ENCODE peak calls at places on chromosomes 4 and X, in nine cellular contexts. A, N, Q, T, E, L, W, Y and J are unnamed samples. For H3K9me3, the result is how much of the 10 kb centered on the place peaks cover.

GRCh38 chrX:77427586-77427985 is 19.6 kb upstream of the FGF16 start:
- DNase-seq in A (no peak), N (no peak), Q (no peak), T (no peak), E (no peak), L (no peak), W (no peak), Y (no peak), J (no peak)

GRCh38 chr4:147860960-147861359 is 129.1 kb downstream of the ARHGAP10 start:
- DNase-seq in A (no peak), N (no peak), Q (no peak), T (no peak), E (no peak), L (no peak), W (no peak), Y (no peak), J (peak)

GRCh38 chr4:121216438-121216837 is 52.3 kb upstream of the TNIP3 start:
- DNase-seq in A (no peak), N (no peak), Q (no peak), T (no peak), E (no peak), L (no peak), W (no peak), Y (no peak), J (no peak)

GRCh38 chr4:185738038-185738552 is 73.9 kb downstream of the SORBS2 start:
- DNase-seq in A (no peak), N (no peak), Q (no peak), T (no peak), E (no peak), L (no peak), W (no peak), Y (no peak), J (no peak)

GRCh38 chr4:2042207-2042946 is 16.8 kb upstream of the NAT8L start:
- DNase-seq in A (peak), N (no peak), Q (no peak), T (peak), E (peak), L (no peak), W (no peak), Y (peak), J (peak)

GRCh38 chrX:96837808-96838207 is 45.9 kb upstream of the RPA4 start:
- DNase-seq in A (no peak), N (no peak), Q (no peak), T (no peak), E (no peak), L (no peak), W (peak), Y (no peak), J (no peak)

GRCh38 chrX:15436220-15436619 is 52.0 kb upstream of the VEGFD start:
- DNase-seq in A (no peak), N (no peak), Q (no peak), T (no peak), E (no peak), L (no peak), W (no peak), Y (no peak), J (no peak)

GRCh38 chr4:90198086-90198847 is 71.1 kb downstream of the CCSER1 start:
- DNase-seq in A (no peak), N (no peak), Q (no peak), T (no peak), E (no peak), L (no peak), W (peak), Y (no peak), J (no peak)

GRCh38 chr4:139391731-139392130 is 62.2 kb upstream of the RAB33B start:
- DNase-seq in A (no peak), N (no peak), Q (no peak), T (no peak), E (no peak), L (no peak), W (no peak), Y (no peak), J (no peak)

GRCh38 chr4:156598138-156598681 is 373.4 kb downstream of the PDGFC start:
- DNase-seq in A (peak), N (no peak), Q (peak), T (no peak), E (no peak), L (no peak), W (no peak), Y (no peak), J (peak)

GRCh38 chr4:3851211-3851610 is 85.0 kb downstream of the ADRA2C start:
- DNase-seq in A (no peak), N (no peak), Q (no peak), T (no peak), E (peak), L (no peak), W (peak), Y (no peak), J (no peak)

GRCh38 chrX:136961594-136962135 is 72.1 kb downstream of the GPR101 start:
- DNase-seq in A (no peak), N (no peak), Q (no peak), T (no peak), E (no peak), L (no peak), W (no peak), Y (no peak), J (no peak)

GRCh38 chr4:67713531-67714247 is 12.7 kb upstream of the UBA6 start:
- DNase-seq in A (no peak), N (peak), Q (no peak), T (peak), E (no peak), L (no peak), W (peak), Y (no peak), J (no peak)

GRCh38 chr4:90187148-90187884 is 60.1 kb downstream of the CCSER1 start:
- DNase-seq in A (no peak), N (no peak), Q (no peak), T (no peak), E (no peak), L (no peak), W (no peak), Y (no peak), J (no peak)

GRCh38 chr4:142656178-142656577 is 189.9 kb downstream of the INPP4B start:
- DNase-seq in A (peak), N (peak), Q (no peak), T (no peak), E (peak), L (no peak), W (peak), Y (no peak), J (no peak)

GRCh38 chrX:3066555-3066954 is 25.3 kb downstream of the ARSF start:
- DNase-seq in A (no peak), N (no peak), Q (no peak), T (no peak), E (peak), L (peak), W (peak), Y (peak), J (no peak)

GRCh38 chr4:139619644-139620043 is 46.0 kb upstream of the MGST2 start:
- DNase-seq in A (peak), N (peak), Q (no peak), T (no peak), E (peak), L (no peak), W (peak), Y (no peak), J (no peak)

GRCh38 chrX:149371984-149372383 is 133.1 kb downstream of the IDS start:
- DNase-seq in A (no peak), N (no peak), Q (no peak), T (no peak), E (no peak), L (no peak), W (no peak), Y (no peak), J (no peak)

GRCh38 chr4:3059090-3059428 is 15.3 kb downstream of the HTT-AS start:
- DNase-seq in A (no peak), N (no peak), Q (no peak), T (no peak), E (no peak), L (no peak), W (no peak), Y (no peak), J (no peak)

GRCh38 chr4:16717266-16717970 is 181.0 kb downstream of the LDB2 start:
- DNase-seq in A (no peak), N (no peak), Q (no peak), T (no peak), E (no peak), L (no peak), W (no peak), Y (no peak), J (no peak)

GRCh38 chr4:38781854-38782261 is 932 bp downstream of the TLR10 start:
- DNase-seq in A (no peak), N (no peak), Q (no peak), T (no peak), E (no peak), L (no peak), W (no peak), Y (no peak), J (no peak)

GRCh38 chr4:41160010-41160789 is 54.1 kb downstream of the APBB2 start:
- DNase-seq in A (no peak), N (peak), Q (no peak), T (no peak), E (no peak), L (no peak), W (peak), Y (no peak), J (no peak)

GRCh38 chr4:102404551-102404969 is 59.3 kb upstream of the SLC39A8 start:
- DNase-seq in A (no peak), N (no peak), Q (no peak), T (no peak), E (peak), L (no peak), W (no peak), Y (no peak), J (no peak)

GRCh38 chr4:111362891-111363290 is 740.0 kb upstream of the PITX2 start:
- DNase-seq in A (no peak), N (no peak), Q (no peak), T (no peak), E (peak), L (no peak), W (no peak), Y (no peak), J (no peak)

DNA sequence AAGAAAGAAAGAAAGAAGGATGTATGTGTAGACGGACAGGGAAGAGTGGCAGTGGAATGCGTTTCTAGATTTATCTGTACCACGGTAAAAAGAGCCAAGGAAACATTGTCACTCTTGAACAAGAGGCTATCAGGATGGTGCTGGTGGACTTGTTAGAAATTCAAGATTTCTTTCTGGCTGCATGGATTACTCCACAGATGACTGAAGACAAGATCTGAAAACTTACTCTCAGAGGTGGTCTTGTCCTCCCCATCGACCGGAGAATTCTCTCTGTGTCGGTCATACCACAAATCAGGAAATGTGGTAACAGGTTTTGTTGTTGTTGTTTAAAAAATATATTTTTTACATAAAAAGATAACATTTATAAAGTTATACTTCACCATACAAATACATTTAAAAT is 11.8 kb downstream of the DSPP start:
- DNase-seq in A (no peak), N (no peak), Q (no peak), T (no peak), E (no peak), L (no peak), W (no peak), Y (no peak), J (no peak)
- H3K4me3 ChIP-seq in A (no peak), N (no peak), Q (no peak), T (no peak), E (no peak), L (no peak), W (no peak), Y (no peak), J (no peak)

GRCh38 chr4:84672177-84672576 is 89.2 kb downstream of the CDS1 start:
- DNase-seq in A (no peak), N (no peak), Q (no peak), T (no peak), E (no peak), L (no peak), W (no peak), Y (no peak), J (no peak)

GRCh38 chr4:84677995-84678394 is 95.1 kb downstream of the CDS1 start:
- DNase-seq in A (no peak), N (no peak), Q (no peak), T (no peak), E (no peak), L (no peak), W (no peak), Y (no peak), J (no peak)

GRCh38 chr4:84669201-84669600 is 86.3 kb downstream of the CDS1 start:
- DNase-seq in A (no peak), N (no peak), Q (no peak), T (no peak), E (no peak), L (no peak), W (no peak), Y (no peak), J (no peak)

GRCh38 chr4:84677093-84677492 is 94.2 kb downstream of the CDS1 start:
- DNase-seq in A (peak), N (no peak), Q (no peak), T (no peak), E (no peak), L (no peak), W (no peak), Y (no peak), J (no peak)

DNA sequence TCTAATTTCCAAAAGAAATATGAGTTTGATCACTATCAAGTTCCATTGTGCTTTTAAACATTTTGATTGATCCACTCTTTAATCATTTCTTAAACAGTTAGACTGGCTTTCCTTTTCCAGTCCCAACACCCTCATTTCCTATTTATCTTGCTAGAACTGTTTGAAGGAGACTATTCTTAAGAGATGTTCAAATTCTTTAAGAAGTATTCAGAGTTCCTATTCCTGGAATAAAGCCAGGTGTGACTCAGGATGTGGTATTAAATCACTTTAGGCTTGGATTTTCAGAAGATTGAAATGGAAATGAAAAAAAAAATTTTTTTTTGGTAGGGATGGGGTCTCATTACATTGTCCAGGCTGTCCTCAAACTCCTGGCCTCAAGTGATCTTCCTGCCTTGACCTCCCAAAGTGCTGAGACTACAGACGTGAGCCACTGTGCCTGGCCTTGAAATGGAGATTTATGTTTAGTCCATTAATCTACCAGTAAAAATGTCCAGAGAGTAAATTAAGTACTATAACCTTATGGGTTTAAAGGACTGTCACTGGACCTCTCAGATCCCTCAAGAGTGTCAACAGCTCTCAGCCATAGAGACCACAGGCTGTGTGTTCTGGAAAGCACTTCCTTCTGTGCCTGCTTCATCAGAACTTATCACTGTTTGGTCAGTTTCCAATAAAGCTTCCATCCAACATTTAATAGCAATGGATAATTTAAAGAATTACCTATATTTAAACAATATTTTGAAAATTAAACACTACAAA is 90.7 kb downstream of the CDS1 start:
- DNase-seq in A (no peak), N (peak), Q (no peak), T (no peak), E (no peak), L (no peak), W (peak), Y (no peak), J (no peak)
- H3K27ac ChIP-seq in A (no peak), N (no peak), Q (no peak), T (no peak), E (no peak), L (no peak), W (peak), Y (no peak), J (no peak)

GRCh38 chrX:47413179-47413594 is 42.8 kb downstream of the ZNF157 start:
- DNase-seq in A (no peak), N (no peak), Q (no peak), T (no peak), E (no peak), L (no peak), W (no peak), Y (no peak), J (no peak)
- H3K9me3 ChIP-seq in A (under half), N (under half), Q (under half), T (under half), E (under half), L (under half), W (under half), Y (under half), J (under half)

GRCh38 chrX:138710866-138711331 is 618 bp downstream of the FGF13 start:
- DNase-seq in A (peak), N (no peak), Q (no peak), T (no peak), E (peak), L (peak), W (no peak), Y (peak), J (peak)
- H3K4me3 ChIP-seq in A (peak), N (peak), Q (peak), T (no peak), E (peak), L (peak), W (no peak), Y (peak), J (peak)

DNA sequence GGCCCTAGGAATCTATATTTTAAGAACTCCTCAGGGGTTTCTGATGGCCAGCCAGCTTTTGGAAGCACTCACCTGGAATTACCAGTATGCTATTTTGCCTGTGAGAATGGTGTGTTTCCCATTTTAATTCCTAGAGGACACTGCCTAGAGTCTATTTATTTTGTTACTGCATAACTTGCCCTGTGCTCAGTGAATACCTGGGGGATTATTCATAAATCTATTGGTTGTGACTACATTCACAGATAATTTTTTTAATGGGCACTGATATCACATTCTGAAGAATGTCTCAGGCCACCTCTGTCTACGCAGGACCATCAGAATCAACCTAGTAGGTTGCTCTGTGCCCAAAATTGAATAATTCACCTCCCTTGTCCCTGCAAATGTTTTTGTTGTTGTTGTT is 6.7 kb downstream of the ARL13A start:
- DNase-seq in A (no peak), N (no peak), Q (no peak), T (no peak), E (no peak), L (no peak), W (no peak), Y (no peak), J (no peak)
- H3K27ac ChIP-seq in A (no peak), N (peak), Q (no peak), T (no peak), E (no peak), L (no peak), W (no peak), Y (no peak), J (no peak)

GRCh38 chrX:348461-349117 is 30.0 kb upstream of the GTPBP6 start:
- DNase-seq in A (no peak), N (no peak), Q (no peak), T (no peak), E (no peak), L (no peak), W (no peak), Y (no peak), J (peak)

GRCh38 chrX:347351-348117 is 28.9 kb upstream of the GTPBP6 start:
- DNase-seq in A (no peak), N (no peak), Q (no peak), T (no peak), E (no peak), L (no peak), W (no peak), Y (no peak), J (peak)

GRCh38 chrX:345020-345925 is 26.7 kb upstream of the GTPBP6 start:
- DNase-seq in A (no peak), N (no peak), Q (no peak), T (no peak), E (no peak), L (no peak), W (no peak), Y (no peak), J (peak)

GRCh38 chrX:344371-344901 is 25.8 kb upstream of the GTPBP6 start:
- DNase-seq in A (no peak), N (no peak), Q (no peak), T (no peak), E (no peak), L (no peak), W (no peak), Y (no peak), J (peak)

DNA sequence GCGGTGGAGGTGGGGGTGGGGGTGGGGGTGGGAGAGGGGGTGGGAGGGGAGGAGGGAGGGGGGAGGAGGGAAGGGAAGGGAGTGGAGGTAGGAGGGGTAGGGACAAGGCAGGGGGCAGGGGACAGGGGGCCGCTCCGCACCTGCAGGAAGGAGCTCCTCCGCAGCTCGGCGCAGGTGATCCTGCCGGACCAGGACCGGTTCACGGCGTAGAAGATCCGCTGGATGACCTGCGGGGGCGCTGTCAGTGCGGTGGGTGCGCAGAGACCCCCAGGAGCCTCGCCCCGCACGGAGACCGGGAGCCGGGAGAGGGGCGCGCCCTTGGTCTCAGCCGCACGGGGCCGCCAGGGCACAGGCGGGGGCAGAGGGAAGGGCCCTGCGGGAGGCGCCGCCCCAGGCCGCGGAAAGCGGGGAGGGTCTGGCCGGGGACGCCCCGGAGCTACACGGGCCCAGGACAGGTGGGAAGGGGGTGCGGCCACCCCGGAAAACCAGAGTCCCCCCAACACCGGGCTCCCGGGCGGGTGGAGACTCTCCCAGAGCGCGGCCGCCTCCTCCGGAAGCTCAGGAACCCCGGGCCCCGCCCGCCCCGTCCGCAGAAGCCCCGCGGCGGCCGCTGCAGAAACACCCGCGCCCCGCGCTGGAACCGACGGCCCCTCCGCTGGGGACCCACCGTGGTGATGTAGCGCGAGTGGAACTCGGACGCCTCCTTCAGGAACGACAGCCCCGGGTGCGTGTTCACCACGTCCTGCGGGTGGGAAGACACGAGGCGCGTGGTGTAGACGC is 27.6 kb upstream of the GTPBP6 start:
- DNase-seq in A (no peak), N (no peak), Q (no peak), T (no peak), E (no peak), L (no peak), W (no peak), Y (no peak), J (peak)
- H3K9me3 ChIP-seq in A (under half), N (under half), Q (under half), T (under half), E (under half), L (under half), W (under half), Y (under half), J (under half)

GRCh38 chrX:39936886-39937770 is 160.6 kb downstream of the BCOR start:
- DNase-seq in A (no peak), N (no peak), Q (no peak), T (peak), E (no peak), L (no peak), W (no peak), Y (no peak), J (peak)
- H3K4me3 ChIP-seq in A (no peak), N (no peak), Q (no peak), T (no peak), E (no peak), L (no peak), W (no peak), Y (no peak), J (no peak)